ENCODE peak calls at places on chromosomes 2 and 18, in ten cellular contexts. J, Q, O, X, C, F, G, V, T and S are unnamed samples. For H3K4me1, the result is how much of the 10 kb centered on the place peaks cover.

GRCh38 chr18:48798334-48799197 is 152.2 kb downstream of the SMAD7 start:
- DNase-seq in G (peak), J (peak), Q (peak), F (no peak), O (peak), V (no peak), T (peak), C (peak), X (no peak), S (peak)

GRCh38 chr2:235951980-235952379 is 216.2 kb downstream of the GBX2 start:
- DNase-seq in T (no peak), X (no peak), G (no peak), O (no peak), V (no peak), J (no peak), Q (no peak), C (no peak), F (no peak), S (no peak)

GRCh38 chr18:65359479-65359878 is 391.3 kb upstream of the CDH7 start:
- DNase-seq in F (no peak), J (no peak), T (no peak), V (no peak), G (no peak), Q (no peak), C (no peak), X (no peak), O (no peak), S (no peak)

GRCh38 chr18:11859282-11859797 is 8.1 kb downstream of the CHMP1B start:
- DNase-seq in Q (no peak), F (no peak), O (no peak), T (no peak), X (no peak), G (no peak), J (no peak), C (no peak), V (no peak), S (no peak)

GRCh38 chr2:15298769-15299168 is 262.4 kb downstream of the NBAS start:
- DNase-seq in Q (no peak), C (no peak), V (no peak), J (peak), T (no peak), G (peak), F (no peak), X (no peak), O (no peak), S (no peak)

GRCh38 chr18:46096651-46097300 is 1.3 kb downstream of the ATP5F1A start:
- DNase-seq in J (no peak), C (no peak), V (no peak), G (no peak), Q (no peak), O (no peak), F (no peak), X (no peak), T (no peak), S (no peak)

GRCh38 chr2:10499275-10499907 is 51.3 kb upstream of the ODC1 start:
- DNase-seq in O (no peak), Q (no peak), J (no peak), V (no peak), C (no peak), F (no peak), G (no peak), X (no peak), T (no peak), S (no peak)

GRCh38 chr2:238507836-238508235 is 81.1 kb downstream of the ASB1 start:
- DNase-seq in Q (peak), X (no peak), V (no peak), F (no peak), J (no peak), C (no peak), G (no peak), O (no peak), T (no peak), S (no peak)

GRCh38 chr18:48619501-48619900 is 80.7 kb downstream of the CTIF start:
- DNase-seq in V (no peak), G (no peak), O (no peak), Q (no peak), J (no peak), X (no peak), T (no peak), C (no peak), F (no peak), S (no peak)

GRCh38 chr2:44582363-44583008 is 220.7 kb downstream of the CAMKMT start:
- DNase-seq in Q (no peak), X (no peak), C (no peak), O (no peak), V (no peak), T (no peak), F (no peak), G (no peak), J (no peak), S (no peak)

GRCh38 chr2:62586981-62587380 is 81.0 kb upstream of the TMEM17 start:
- DNase-seq in T (no peak), X (no peak), J (no peak), C (no peak), O (no peak), Q (no peak), G (no peak), F (no peak), V (no peak), S (no peak)

GRCh38 chr18:63518178-63519012 is 23.8 kb upstream of the SERPINB12 start:
- DNase-seq in F (no peak), X (peak), G (no peak), J (peak), T (peak), V (peak), O (peak), C (peak), Q (no peak), S (peak)

DNA sequence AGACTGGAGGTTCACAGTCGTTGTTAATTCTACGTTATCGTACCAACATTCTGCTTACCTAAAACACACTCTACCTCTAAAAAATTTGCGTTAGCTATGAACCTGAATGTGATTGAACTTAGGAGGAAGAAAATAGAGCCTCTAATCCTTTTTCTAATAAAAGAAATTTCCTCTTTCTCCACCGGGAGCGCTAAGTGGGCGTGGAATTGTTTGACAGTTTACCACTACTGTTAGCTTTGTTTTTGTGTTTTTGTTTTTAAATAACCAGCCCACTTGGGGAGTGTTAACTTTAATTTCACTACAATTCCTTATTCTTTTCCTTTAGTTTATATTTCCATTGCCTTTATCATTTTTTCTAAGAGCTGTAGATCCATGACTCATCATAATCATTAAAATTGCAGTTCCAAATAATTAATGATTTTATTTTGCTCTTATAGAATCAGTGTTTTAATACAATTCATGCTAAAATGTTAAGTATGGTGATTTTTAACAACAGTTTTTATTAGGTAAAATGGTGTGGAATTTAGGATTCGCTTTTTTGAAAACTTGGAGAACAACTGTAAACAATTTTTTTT is 55.0 kb upstream of the ITM2C start:
- DNase-seq in C (no peak), X (no peak), Q (no peak), F (no peak), O (no peak), G (no peak), T (no peak), J (no peak), V (no peak), S (no peak)
- TF ChIP-seq CTCF in C (no peak), X (peak), Q (no peak), F (no peak), O (no peak), G (no peak), T (no peak), J (no peak), V (peak), S (no peak)

GRCh38 chr2:157839162-157839801 is 36.8 kb downstream of the ACVR1 start:
- DNase-seq in J (peak), O (peak), T (no peak), Q (no peak), X (peak), V (no peak), G (no peak), F (no peak), C (no peak), S (no peak)
- H3K4me1 ChIP-seq in J (under half), O (half or more), T (under half), Q (half or more), X (under half), V (under half), G (half or more), F (under half), C (half or more), S (half or more)

GRCh38 chr2:127643698-127644660 is 2.0 kb upstream of the GPR17 start:
- DNase-seq in Q (no peak), O (no peak), G (no peak), T (no peak), J (no peak), X (no peak), F (peak), V (no peak), C (no peak), S (no peak)
- TF ChIP-seq CTCF in Q (peak), O (no peak), G (peak), T (no peak), J (no peak), X (peak), F (no peak), V (no peak), C (no peak), S (no peak)

GRCh38 chr18:55509631-55510372 is 78.2 kb downstream of the TCF4 start:
- DNase-seq in X (peak), V (no peak), Q (no peak), G (no peak), O (no peak), T (no peak), F (no peak), C (peak), J (no peak), S (peak)

GRCh38 chr18:55503167-55503820 is 84.7 kb downstream of the TCF4 start:
- DNase-seq in O (no peak), X (peak), J (no peak), C (no peak), G (no peak), Q (no peak), T (no peak), V (no peak), F (no peak), S (no peak)

GRCh38 chr18:55508637-55509036 is 79.4 kb downstream of the TCF4 start:
- DNase-seq in X (peak), Q (no peak), G (no peak), J (no peak), F (no peak), C (no peak), V (no peak), T (no peak), O (no peak), S (no peak)

GRCh38 chr18:55504808-55505207 is 83.2 kb downstream of the TCF4 start:
- DNase-seq in X (no peak), O (no peak), V (no peak), C (no peak), G (no peak), J (no peak), Q (no peak), F (no peak), T (no peak), S (no peak)

GRCh38 chr18:55506074-55506473 is 81.9 kb downstream of the TCF4 start:
- DNase-seq in T (no peak), V (no peak), F (no peak), C (no peak), Q (no peak), X (no peak), G (no peak), O (no peak), J (no peak), S (no peak)
- H3K4me1 ChIP-seq in T (under half), V (under half), F (under half), C (under half), Q (under half), X (half or more), G (half or more), O (under half), J (under half), S (half or more)

GRCh38 chr2:68119504-68119903 is 38.2 kb upstream of the PNO1 start:
- DNase-seq in G (no peak), V (no peak), X (no peak), F (no peak), C (no peak), Q (no peak), J (no peak), T (no peak), O (no peak), S (no peak)

GRCh38 chr2:68121873-68122679 is 35.6 kb upstream of the PNO1 start:
- DNase-seq in V (peak), Q (peak), C (peak), G (peak), X (peak), F (peak), O (peak), J (peak), T (peak), S (peak)

GRCh38 chr2:68124321-68124720 is 33.4 kb upstream of the PNO1 start:
- DNase-seq in O (no peak), F (no peak), V (no peak), T (no peak), X (no peak), G (no peak), C (no peak), Q (no peak), J (no peak), S (no peak)

GRCh38 chr2:68125821-68126220 is 31.9 kb upstream of the PNO1 start:
- DNase-seq in G (no peak), J (no peak), V (no peak), O (no peak), T (no peak), Q (no peak), F (no peak), X (no peak), C (no peak), S (no peak)

DNA sequence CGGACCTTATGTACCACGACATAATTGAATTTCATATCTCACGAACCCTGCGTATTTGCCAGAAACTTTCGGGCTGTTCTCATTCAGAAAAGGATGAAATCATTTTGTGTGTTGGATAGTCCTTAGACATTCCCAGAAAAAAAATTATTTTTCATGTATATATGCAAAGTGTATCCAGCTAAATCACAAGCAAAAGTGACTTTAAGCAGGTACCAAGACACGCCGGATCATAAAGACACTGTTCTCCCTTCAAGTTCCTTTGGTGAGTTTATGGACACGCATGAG is 35.1 kb upstream of the PNO1 start:
- DNase-seq in O (no peak), Q (no peak), T (no peak), J (no peak), X (no peak), V (no peak), G (no peak), F (no peak), C (no peak), S (no peak)
- TF ChIP-seq CTCF in O (no peak), Q (no peak), T (no peak), J (no peak), X (no peak), V (no peak), G (peak), F (no peak), C (no peak), S (no peak)

GRCh38 chr2:36358317-36358659 is 2.7 kb downstream of the CRIM1 start:
- DNase-seq in Q (no peak), O (no peak), V (no peak), F (no peak), G (no peak), X (no peak), T (no peak), C (no peak), J (no peak), S (no peak)
- H3K4me1 ChIP-seq in Q (half or more), O (half or more), V (under half), F (under half), G (half or more), X (half or more), T (under half), C (under half), J (under half), S (half or more)

GRCh38 chr2:12544221-12544558 is 172.5 kb upstream of the TRIB2 start:
- DNase-seq in J (no peak), O (no peak), F (no peak), C (no peak), X (no peak), Q (no peak), V (no peak), T (no peak), G (no peak), S (no peak)

GRCh38 chr2:12549641-12550040 is 167.1 kb upstream of the TRIB2 start:
- DNase-seq in G (no peak), T (no peak), C (no peak), V (no peak), J (no peak), Q (no peak), F (no peak), X (no peak), O (no peak), S (no peak)

GRCh38 chr2:12543452-12544220 is 173.1 kb upstream of the TRIB2 start:
- DNase-seq in V (no peak), J (no peak), T (no peak), Q (no peak), C (no peak), G (no peak), O (no peak), X (no peak), F (no peak), S (peak)

GRCh38 chr2:12548906-12549305 is 167.8 kb upstream of the TRIB2 start:
- DNase-seq in F (no peak), V (no peak), G (no peak), T (no peak), C (no peak), O (no peak), X (no peak), Q (no peak), J (no peak), S (no peak)

DNA sequence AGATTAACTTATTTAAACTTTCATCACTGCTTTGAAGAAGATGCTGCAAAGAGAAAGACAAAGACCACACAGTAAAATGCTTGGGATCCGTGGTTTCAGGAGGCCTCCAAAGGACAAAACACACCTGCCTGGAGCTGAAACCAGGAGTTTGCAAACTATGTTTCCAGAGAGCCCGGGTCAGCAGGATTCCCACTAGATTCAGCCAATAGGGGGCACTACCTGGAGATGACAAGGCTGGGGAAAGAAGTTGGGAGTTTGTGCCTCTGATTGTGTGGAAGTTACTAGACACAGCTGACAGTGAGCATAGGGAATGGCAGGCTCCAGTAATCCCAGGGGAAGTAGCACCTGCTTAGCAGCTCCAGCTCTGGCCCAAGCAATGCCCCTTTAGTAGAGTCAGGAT is 169.0 kb upstream of the TRIB2 start:
- DNase-seq in G (no peak), C (no peak), Q (no peak), V (no peak), F (no peak), O (no peak), T (no peak), J (no peak), X (no peak), S (no peak)
- TF ChIP-seq CTCF in G (no peak), C (no peak), Q (no peak), V (peak), F (no peak), O (no peak), T (no peak), J (no peak), X (no peak), S (no peak)

DNA sequence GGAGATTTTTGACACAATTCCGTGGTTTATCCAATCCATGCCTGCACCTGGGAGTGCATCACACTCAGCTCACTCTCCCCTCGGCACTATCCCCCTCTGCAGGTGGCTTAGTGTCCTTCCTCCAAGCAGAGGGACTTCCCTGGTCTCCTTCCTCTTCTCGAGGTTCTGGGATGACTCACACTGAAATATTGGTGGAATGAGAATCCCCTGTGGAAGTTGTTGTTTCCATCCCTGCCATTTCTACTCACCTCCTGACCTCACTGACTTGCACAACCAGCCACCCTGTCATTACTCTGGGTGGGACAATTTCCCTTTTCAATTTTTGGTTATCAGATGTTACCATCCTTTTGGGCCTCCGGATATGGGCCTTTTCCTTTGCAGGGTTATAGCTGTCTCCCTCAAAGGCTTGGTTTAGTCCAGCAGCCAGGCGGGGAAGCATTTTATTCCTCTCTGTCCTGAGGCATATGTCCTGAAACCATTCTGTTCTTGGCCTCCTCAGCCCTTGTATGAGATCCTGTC is 59.9 kb downstream of the PTPRM start:
- DNase-seq in V (no peak), J (no peak), T (no peak), X (peak), F (no peak), G (no peak), O (no peak), C (no peak), Q (no peak), S (peak)
- H3K4me1 ChIP-seq in V (under half), J (under half), T (under half), X (under half), F (under half), G (half or more), O (under half), C (under half), Q (under half), S (half or more)